ENCODE peak calls at places on chromosomes 11 and 22, in seven cellular contexts. I is tibial nerve, S is GM23248, J is coronary artery, A is H9, H is stomach, C is endodermal cell. K is an unnamed sample.

GRCh38 chr22:25828422-25828821 is 86.4 kb downstream of the MYO18B start:
- DNase-seq in I (no peak), S (no peak), J (no peak), A (no peak), H (no peak), C (no peak), K (no peak)

GRCh38 chr11:1308745-1309497 is 511 bp downstream of the TOLLIP start:
- DNase-seq in I (no peak), S (peak; percentile 79), J (no peak), A (no peak), H (no peak), C (no peak), K (no peak)

GRCh38 chr11:96097844-96098421 is 174.0 kb upstream of the MTMR2 start:
- DNase-seq in I (no peak), S (peak; percentile 47), J (no peak), A (no peak), H (no peak), C (no peak), K (no peak)

GRCh38 chr22:18031670-18032454 is 7.5 kb upstream of the MICAL3 start:
- DNase-seq in I (no peak), S (peak; percentile 98), J (no peak), A (no peak), H (no peak), C (no peak), K (peak; percentile 67)

GRCh38 chr22:27764722-27765236 is 36.8 kb downstream of the MN1 start:
- DNase-seq in I (no peak), S (no peak), J (no peak), A (no peak), H (no peak), C (no peak), K (no peak)

GRCh38 chr11:36509265-36509664 is 807 bp downstream of the TRAF6 start:
- DNase-seq in I (no peak), S (peak; percentile 68), J (no peak), A (no peak), H (no peak), C (no peak), K (peak; percentile 42)

GRCh38 chr11:76216536-76217326 is 10.4 kb upstream of the WNT11 start:
- DNase-seq in I (no peak), S (no peak), J (no peak), A (no peak), H (no peak), C (peak; percentile 71), K (peak; percentile 34)

GRCh38 chr22:45584121-45584570 is 81.5 kb downstream of the FBLN1 start:
- DNase-seq in I (no peak), S (peak; percentile 53), J (no peak), A (no peak), H (no peak), C (no peak), K (no peak)

GRCh38 chr11:110472858-110473257 is 43.1 kb downstream of the FDX1 start:
- DNase-seq in I (no peak), S (peak; percentile 15), J (no peak), A (no peak), H (no peak), C (no peak), K (no peak)

GRCh38 chr22:19461506-19461905 is 14.0 kb upstream of the C22orf39 start:
- DNase-seq in I (no peak), S (no peak), J (no peak), A (no peak), H (no peak), C (no peak), K (no peak)

GRCh38 chr11:124143034-124143433 is 27.8 kb downstream of the VWA5A start:
- DNase-seq in I (no peak), S (no peak), J (no peak), A (no peak), H (no peak), C (no peak), K (no peak)

GRCh38 chr22:28103596-28103995 is 184.5 kb upstream of the PITPNB start:
- DNase-seq in I (no peak), S (peak; percentile 14), J (no peak), A (no peak), H (no peak), C (no peak), K (no peak)

GRCh38 chr11:96307748-96308133 is 35.3 kb downstream of the MAML2 start:
- DNase-seq in I (no peak), S (peak; percentile 92), J (no peak), A (no peak), H (no peak), C (no peak), K (no peak)

GRCh38 chr11:125313271-125314222 is 149.0 kb downstream of the PKNOX2 start:
- DNase-seq in I (no peak), S (peak; percentile 48), J (peak; percentile 59), A (no peak), H (no peak), C (no peak), K (no peak)

GRCh38 chr11:75342966-75343870 is 8.2 kb downstream of the ARRB1 start:
- DNase-seq in I (no peak), S (peak; percentile 48), J (peak; percentile 66), A (peak; percentile 85), H (peak; percentile 86), C (peak; percentile 87), K (peak; percentile 95)

GRCh38 chr11:2461253-2462091 is 16.7 kb downstream of the KCNQ1 start:
- DNase-seq in I (no peak), S (no peak), J (peak; percentile 56), A (no peak), H (peak; percentile 50), C (no peak), K (peak; percentile 67)
- H3K27ac ChIP-seq in I (no peak overlapping the region), S (no peak overlapping the region), J (no peak overlapping the region), A (no peak overlapping the region), H (peak overlapping the region; percentile 93), C (no peak overlapping the region), K (peak overlapping the region; percentile 99)

DNA sequence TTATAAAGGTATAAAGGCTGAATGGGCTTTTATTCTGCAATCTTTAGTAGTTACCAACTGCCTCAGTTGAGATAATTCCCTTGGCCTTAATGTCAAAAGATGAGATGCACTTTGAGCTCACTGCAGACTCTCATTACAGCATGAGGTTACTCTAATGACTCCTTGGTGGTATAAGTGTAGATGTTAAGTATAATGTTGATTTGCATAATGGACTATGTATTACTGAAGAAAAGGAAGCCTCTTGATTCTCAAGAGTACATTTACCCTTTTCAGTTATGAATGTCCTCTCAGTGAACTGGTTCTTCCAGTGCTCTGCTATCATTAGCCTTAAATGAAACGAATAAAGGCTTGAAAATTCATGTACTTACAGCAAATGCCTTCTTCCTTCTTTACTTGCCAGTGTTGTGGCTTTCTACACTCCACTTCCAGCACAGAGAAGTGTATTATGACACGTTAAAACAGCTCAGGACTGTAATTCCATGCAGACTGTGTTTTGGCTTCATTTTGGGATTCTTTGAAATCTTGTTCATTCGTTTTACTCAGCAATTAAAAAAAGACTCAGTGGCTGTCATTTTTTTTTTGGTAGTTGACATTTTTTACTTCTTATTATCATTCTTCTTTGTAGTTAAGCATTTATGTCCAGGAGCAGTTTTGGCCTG is 96.8 kb downstream of the MTMR3 start:
- DNase-seq in I (no peak), S (peak; percentile 57), J (no peak), A (no peak), H (no peak), C (no peak), K (no peak)
- H3K27ac ChIP-seq in I (no peak overlapping the region), S (peak overlapping the region; percentile 1), J (no peak overlapping the region), A (no peak overlapping the region), H (no peak overlapping the region), C (no peak overlapping the region), K (no peak overlapping the region)

GRCh38 chr11:30585067-30585891 is 874 bp downstream of the MPPED2 start:
- DNase-seq in I (no peak), S (peak; percentile 13), J (no peak), A (peak; percentile 51), H (peak; percentile 28), C (peak; percentile 81), K (peak; percentile 52)

GRCh38 chr11:30585892-30586250 is 282 bp downstream of the MPPED2 start:
- DNase-seq in I (no peak), S (peak; percentile 20), J (no peak), A (peak; percentile 51), H (no peak), C (no peak), K (peak; percentile 32)

GRCh38 chr11:30586251-30587144 is at the start of gene MPPED2:
- DNase-seq in I (no peak), S (peak; percentile 17), J (peak; percentile 75), A (peak; percentile 79), H (no peak), C (peak; percentile 93), K (peak; percentile 39)

GRCh38 chr11:30581646-30582045 is 4.5 kb downstream of the MPPED2 start:
- DNase-seq in I (no peak), S (no peak), J (no peak), A (no peak), H (no peak), C (no peak), K (no peak)

DNA sequence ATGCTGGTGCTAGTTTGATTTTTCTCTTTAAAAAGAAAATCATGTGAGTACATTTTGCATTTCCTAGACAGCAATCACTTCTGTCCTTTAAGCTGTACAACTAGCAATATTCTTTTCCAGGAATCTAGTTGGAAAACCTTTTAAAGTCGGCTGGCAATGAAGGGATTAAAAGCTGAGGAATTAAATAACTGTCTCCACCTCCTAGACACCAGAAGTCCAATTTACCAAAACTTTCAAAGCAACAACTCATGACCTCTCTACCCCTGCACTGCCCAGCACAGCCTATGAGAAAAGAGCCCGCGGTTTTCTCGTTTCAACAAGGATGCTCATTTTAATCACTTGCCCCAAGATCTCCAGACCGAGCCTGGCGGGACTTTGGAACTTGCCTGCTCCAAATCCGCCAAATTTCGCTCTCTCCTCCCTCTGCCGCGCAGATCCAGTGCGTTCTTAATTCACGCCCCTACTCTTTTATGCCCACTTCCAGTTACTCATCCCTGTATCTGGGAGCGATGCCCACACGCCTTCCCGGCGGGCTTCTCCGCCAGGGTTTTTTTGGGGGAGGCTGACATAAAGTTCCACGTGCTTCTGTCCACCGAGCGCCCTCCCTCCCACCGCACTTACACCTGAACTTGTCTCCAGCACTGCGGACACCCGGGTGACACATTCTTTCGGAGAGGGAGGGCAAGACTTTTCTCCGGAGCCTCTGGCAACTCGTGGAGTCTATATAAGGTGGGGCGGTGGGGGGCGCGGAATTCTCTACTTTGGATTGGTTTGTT is 2.5 kb downstream of the MPPED2 start:
- DNase-seq in I (no peak), S (peak; percentile 12), J (peak; percentile 77), A (peak; percentile 39), H (no peak), C (peak; percentile 77), K (peak; percentile 15)
- H3K27ac ChIP-seq in I (no peak overlapping the region), S (no peak overlapping the region), J (peak overlapping the region; percentile 88), A (no peak overlapping the region), H (no peak overlapping the region), C (no peak overlapping the region), K (no peak overlapping the region)

GRCh38 chr11:70824590-70825300 is 426.4 kb downstream of the CTTN start:
- DNase-seq in I (no peak), S (no peak), J (no peak), A (no peak), H (no peak), C (peak; percentile 63), K (no peak)
- H3K27ac ChIP-seq in I (no peak overlapping the region), S (no peak overlapping the region), J (no peak overlapping the region), A (no peak overlapping the region), H (no peak overlapping the region), C (no peak overlapping the region), K (no peak overlapping the region)

K was measured in body of pancreas.